ENCODE peak calls at places on chromosome 18, in ten cellular contexts. M is B cell; B is stimulated activated CD8-positive, alpha-beta memory T cell treated with anti-CD3 and anti-CD28 coated beads, Interleukin-15, amount 100 ng/mL, for 1 hour; O is activated T-cell treated with anti-CD3 and anti-CD28 coated beads for 1 hour; Z is nephron progenitor cell; U is HFFc6; D is SIG-M5; H is NCI-H774; E is occipital lobe; W is D341Med. A is an unnamed sample.

GRCh38 chr18:46575851-46576250 is 81.2 kb downstream of the LOXHD1 start:
- DNase-seq in M (no peak), B (no peak), O (no peak), Z (no peak), U (no peak), D (no peak), H (no peak), E (no peak), W (no peak), A (no peak)

GRCh38 chr18:31248783-31249521 is 69.0 kb upstream of the DSG1 start:
- DNase-seq in M (no peak), B (no peak), O (no peak), Z (no peak), U (no peak), D (no peak), H (no peak), E (no peak), W (no peak), A (no peak)

GRCh38 chr18:63182861-63183260 is 136.7 kb downstream of the BCL2 start:
- DNase-seq in M (no peak), B (no peak), O (no peak), Z (no peak), U (no peak), D (no peak), H (no peak), E (no peak), W (no peak), A (no peak)

GRCh38 chr18:34242739-34243138 is 18.0 kb upstream of the NOL4 start:
- DNase-seq in M (no peak), B (no peak), O (no peak), Z (no peak), U (no peak), D (no peak), H (no peak), E (no peak), W (no peak), A (no peak)

GRCh38 chr18:26356045-26356785 is 130.0 kb downstream of the TAF4B start:
- DNase-seq in M (no peak), B (no peak), O (no peak), Z (no peak), U (no peak), D (no peak), H (no peak), E (no peak), W (no peak), A (no peak)

GRCh38 chr18:4333043-4333442 is 122.1 kb downstream of the DLGAP1 start:
- DNase-seq in M (no peak), B (no peak), O (no peak), Z (no peak), U (no peak), D (no peak), H (no peak), E (no peak), W (no peak), A (no peak)

GRCh38 chr18:8608795-8609673 is at the start of gene RAB12:
- DNase-seq in M (peak), B (peak), O (peak), Z (peak), U (peak), D (peak), H (peak), E (peak), W (peak), A (peak)

GRCh38 chr18:22489694-22490093 is 72.0 kb upstream of the CTAGE1 start:
- DNase-seq in M (no peak), B (no peak), O (no peak), Z (no peak), U (peak), D (no peak), H (no peak), E (no peak), W (no peak), A (no peak)

GRCh38 chr18:35917043-35917442 is 55.4 kb upstream of the RMP24 start:
- DNase-seq in M (no peak), B (no peak), O (no peak), Z (no peak), U (no peak), D (no peak), H (no peak), E (no peak), W (no peak), A (no peak)

GRCh38 chr18:72910045-72910444 is 42.3 kb upstream of the NETO1 start:
- DNase-seq in M (no peak), B (no peak), O (no peak), Z (no peak), U (no peak), D (no peak), H (no peak), E (no peak), W (no peak), A (no peak)

GRCh38 chr18:2898131-2898640 is 51.4 kb downstream of the EMILIN2 start:
- DNase-seq in M (no peak), B (no peak), O (no peak), Z (no peak), U (peak), D (peak), H (no peak), E (no peak), W (no peak), A (peak)

GRCh38 chr18:49892148-49892924 is 79.0 kb upstream of the ACAA2 start:
- DNase-seq in M (no peak), B (no peak), O (no peak), Z (no peak), U (no peak), D (no peak), H (no peak), E (no peak), W (no peak), A (no peak)

GRCh38 chr18:44579745-44580144 is 100.9 kb upstream of the SETBP1 start:
- DNase-seq in M (no peak), B (no peak), O (no peak), Z (no peak), U (no peak), D (no peak), H (no peak), E (no peak), W (no peak), A (no peak)

GRCh38 chr18:6211174-6211504 is 203.6 kb downstream of the L3MBTL4 start:
- DNase-seq in M (no peak), B (no peak), O (no peak), Z (no peak), U (no peak), D (no peak), H (no peak), E (no peak), W (no peak), A (no peak)

GRCh38 chr18:3869848-3870247 is 419.9 kb downstream of the TGIF1 start:
- DNase-seq in M (no peak), B (no peak), O (no peak), Z (no peak), U (peak), D (no peak), H (peak), E (no peak), W (peak), A (peak)

GRCh38 chr18:10142496-10143160 is 228.8 kb downstream of the VAPA start:
- DNase-seq in M (no peak), B (no peak), O (no peak), Z (no peak), U (no peak), D (no peak), H (no peak), E (no peak), W (no peak), A (no peak)

GRCh38 chr18:9661564-9661963 is 46.5 kb upstream of the RAB31 start:
- DNase-seq in M (no peak), B (no peak), O (no peak), Z (no peak), U (peak), D (no peak), H (no peak), E (no peak), W (no peak), A (no peak)

GRCh38 chr18:54232485-54233227 is 8.2 kb upstream of the MBD2 start:
- DNase-seq in M (no peak), B (no peak), O (no peak), Z (no peak), U (no peak), D (no peak), H (no peak), E (no peak), W (no peak), A (no peak)

GRCh38 chr18:62569081-62569480 is 46.3 kb downstream of the ZCCHC2 start:
- DNase-seq in M (no peak), B (no peak), O (no peak), Z (no peak), U (no peak), D (no peak), H (no peak), E (no peak), W (no peak), A (no peak)

GRCh38 chr18:3671181-3671580 is 221.2 kb downstream of the TGIF1 start:
- DNase-seq in M (no peak), B (no peak), O (no peak), Z (no peak), U (no peak), D (no peak), H (no peak), E (no peak), W (no peak), A (no peak)

GRCh38 chr18:54958711-54959625 is at the start of gene CCDC68:
- DNase-seq in M (no peak), B (no peak), O (no peak), Z (no peak), U (no peak), D (no peak), H (no peak), E (no peak), W (no peak), A (no peak)

GRCh38 chr18:46733872-46734271 is 23.0 kb downstream of the ST8SIA5 start:
- DNase-seq in M (no peak), B (no peak), O (no peak), Z (no peak), U (no peak), D (no peak), H (no peak), E (no peak), W (no peak), A (no peak)

GRCh38 chr18:5890606-5891360 is 4.5 kb downstream of the TMEM200C start:
- DNase-seq in M (no peak), B (no peak), O (no peak), Z (peak), U (no peak), D (no peak), H (no peak), E (no peak), W (peak), A (no peak)

GRCh38 chr18:50401888-50402287 is 27.0 kb downstream of the SKA1 start:
- DNase-seq in M (no peak), B (no peak), O (no peak), Z (peak), U (no peak), D (no peak), H (peak), E (no peak), W (peak), A (no peak)

GRCh38 chr18:10591891-10592290 is 66.1 kb downstream of the NAPG start:
- DNase-seq in M (no peak), B (no peak), O (no peak), Z (no peak), U (no peak), D (no peak), H (no peak), E (no peak), W (no peak), A (no peak)

GRCh38 chr18:8798996-8799395 is 93.6 kb downstream of the MTCL1 start:
- DNase-seq in M (no peak), B (no peak), O (no peak), Z (no peak), U (no peak), D (no peak), H (no peak), E (no peak), W (no peak), A (no peak)

GRCh38 chr18:46657115-46657955 is at the start of gene LOXHD1:
- DNase-seq in M (no peak), B (no peak), O (no peak), Z (no peak), U (no peak), D (no peak), H (no peak), E (no peak), W (no peak), A (no peak)

GRCh38 chr18:56977284-56977683 is 169.6 kb upstream of the BOD1L2 start:
- DNase-seq in M (no peak), B (no peak), O (no peak), Z (no peak), U (no peak), D (no peak), H (no peak), E (no peak), W (no peak), A (no peak)

GRCh38 chr18:32669549-32670165 is 103.2 kb downstream of the KLHL14 start:
- DNase-seq in M (no peak), B (no peak), O (no peak), Z (no peak), U (no peak), D (no peak), H (no peak), E (no peak), W (peak), A (no peak)

A was measured in HL-60.